ENCODE peak calls at places on chromosomes 13 and 19, in ten cellular contexts. B, O, U, W, T, Z, I, K, X and C are unnamed samples.

GRCh38 chr19:28960986-28961705 is 251.8 kb downstream of the UQCRFS1 start:
- DNase-seq in B (no peak), O (no peak), U (no peak), W (no peak), T (no peak), Z (no peak), I (no peak), K (no peak), X (peak; percentile 48), C (no peak)

GRCh38 chr13:51303063-51303552 is 36.4 kb upstream of the SERPINE3 start:
- DNase-seq in B (no peak), O (no peak), U (no peak), W (no peak), T (no peak), Z (no peak), I (no peak), K (no peak), X (no peak), C (no peak)

GRCh38 chr13:95100525-95101121 is 200.6 kb downstream of the ABCC4 start:
- DNase-seq in B (no peak), O (no peak), U (no peak), W (no peak), T (no peak), Z (no peak), I (peak; percentile 73), K (no peak), X (no peak), C (no peak)

GRCh38 chr19:31354316-31354715 is 5.1 kb upstream of the TSHZ3 start:
- DNase-seq in B (no peak), O (no peak), U (no peak), W (no peak), T (no peak), Z (no peak), I (no peak), K (no peak), X (no peak), C (no peak)

GRCh38 chr19:4868286-4868834 is 893 bp upstream of the PLIN3 start:
- DNase-seq in B (no peak), O (no peak), U (no peak), W (no peak), T (no peak), Z (no peak), I (no peak), K (no peak), X (no peak), C (no peak)

GRCh38 chr13:109945206-109945960 is 159.0 kb upstream of the IRS2 start:
- DNase-seq in B (no peak), O (no peak), U (no peak), W (no peak), T (no peak), Z (no peak), I (peak; percentile 57), K (no peak), X (peak; percentile 75), C (no peak)

GRCh38 chr19:57978586-57979289 is 4.4 kb upstream of the C19orf18 start:
- DNase-seq in B (no peak), O (no peak), U (no peak), W (no peak), T (no peak), Z (no peak), I (no peak), K (no peak), X (no peak), C (no peak)

GRCh38 chr13:27283906-27284523 is 13.4 kb downstream of the RASL11A start:
- DNase-seq in B (no peak), O (no peak), U (no peak), W (peak; percentile 23), T (no peak), Z (no peak), I (no peak), K (no peak), X (peak; percentile 44), C (no peak)

GRCh38 chr19:51119675-51120074 is 5.0 kb upstream of the SIGLEC9 start:
- DNase-seq in B (no peak), O (no peak), U (no peak), W (no peak), T (no peak), Z (no peak), I (no peak), K (no peak), X (no peak), C (no peak)

GRCh38 chr19:51121257-51121656 is 3.4 kb upstream of the SIGLEC9 start:
- DNase-seq in B (no peak), O (no peak), U (no peak), W (no peak), T (no peak), Z (no peak), I (no peak), K (no peak), X (no peak), C (no peak)

GRCh38 chr19:51119089-51119488 is 5.6 kb upstream of the SIGLEC9 start:
- DNase-seq in B (no peak), O (no peak), U (no peak), W (no peak), T (no peak), Z (no peak), I (no peak), K (no peak), X (no peak), C (no peak)

GRCh38 chr19:51114087-51114714 is 6.0 kb upstream of the CTU1 start:
- DNase-seq in B (no peak), O (no peak), U (no peak), W (no peak), T (no peak), Z (no peak), I (no peak), K (no peak), X (no peak), C (no peak)

GRCh38 chr19:51116736-51117135 is 8.0 kb upstream of the SIGLEC9 start:
- DNase-seq in B (no peak), O (no peak), U (no peak), W (no peak), T (no peak), Z (no peak), I (no peak), K (no peak), X (no peak), C (no peak)
- TF ChIP-seq CTCF in B (no peak), O (no peak), U (no peak), W (no peak), T (no peak), Z (no peak), I (no peak), K (no peak), X (no peak), C (no peak)

GRCh38 chr13:31611214-31611613 is 128.1 kb upstream of the RXFP2 start:
- DNase-seq in B (no peak), O (no peak), U (no peak), W (no peak), T (no peak), Z (no peak), I (no peak), K (no peak), X (no peak), C (no peak)

GRCh38 chr13:31610270-31610998 is 128.9 kb upstream of the RXFP2 start:
- DNase-seq in B (no peak), O (no peak), U (no peak), W (no peak), T (no peak), Z (no peak), I (no peak), K (no peak), X (no peak), C (no peak)

DNA sequence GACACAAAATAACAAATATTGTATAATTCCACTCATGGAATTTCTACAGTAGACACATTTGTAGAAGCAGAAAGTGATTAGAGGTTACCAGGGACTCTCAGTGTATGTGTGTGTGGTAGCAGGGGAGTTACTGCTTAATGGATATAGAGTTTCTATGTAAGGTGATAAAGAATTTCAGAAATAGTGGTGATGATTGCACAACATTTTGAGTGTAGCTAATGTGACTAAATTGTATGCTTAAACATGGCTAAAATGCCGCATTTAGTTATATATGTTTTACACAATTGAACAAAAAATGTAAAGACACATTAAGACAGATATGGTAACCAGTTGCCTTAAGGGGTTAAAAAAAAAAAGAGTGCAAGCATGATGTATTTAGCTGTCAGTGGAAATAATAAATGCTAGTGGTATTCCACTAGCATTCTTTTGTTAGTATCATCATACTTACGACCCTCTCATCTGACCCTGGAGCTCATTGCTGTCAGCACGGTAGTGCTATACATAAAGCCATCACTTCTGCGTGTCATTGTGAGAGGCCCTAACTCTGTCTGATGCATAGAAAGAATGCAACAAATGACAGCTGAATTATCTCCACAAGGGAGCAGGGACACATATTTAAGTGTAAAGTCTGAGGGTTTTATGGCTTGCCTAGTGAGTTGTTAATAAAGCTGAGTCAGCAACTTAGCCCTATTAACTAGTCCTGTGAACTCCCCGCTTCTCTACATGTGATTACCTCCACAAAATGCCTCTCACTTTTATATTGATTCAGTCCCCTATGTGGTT is 134.1 kb upstream of the RXFP2 start:
- DNase-seq in B (no peak), O (no peak), U (no peak), W (no peak), T (no peak), Z (no peak), I (no peak), K (no peak), X (no peak), C (no peak)
- H3K4me3 ChIP-seq in B (no peak overlapping the region), O (no peak overlapping the region), U (no peak overlapping the region), W (no peak overlapping the region), T (no peak overlapping the region), Z (no peak overlapping the region), I (no peak overlapping the region), K (no peak overlapping the region), X (no peak overlapping the region), C (no peak overlapping the region)

DNA sequence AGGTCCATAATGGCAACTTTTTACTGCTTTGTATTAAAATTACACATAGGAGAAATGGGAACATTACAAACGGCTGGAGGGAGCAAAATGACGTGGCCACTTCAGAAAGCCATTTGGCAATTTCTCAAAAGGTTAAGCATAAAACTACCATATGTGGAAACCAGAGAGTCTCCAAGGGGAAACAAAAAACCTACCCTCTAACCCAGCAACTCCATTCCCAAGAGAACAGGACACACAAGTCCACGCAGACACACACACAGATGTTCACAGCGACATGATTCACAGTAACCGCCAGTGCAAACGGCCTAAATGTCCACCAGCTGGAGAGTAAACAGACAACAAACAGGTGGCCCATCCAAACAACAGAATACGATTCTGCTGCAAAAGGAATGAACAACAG is 37.3 kb downstream of the STK24 start:
- DNase-seq in B (peak; percentile 45), O (no peak), U (no peak), W (no peak), T (no peak), Z (no peak), I (peak; percentile 22), K (no peak), X (no peak), C (no peak)
- H3K4me1 ChIP-seq in B (peaks cover 67% of the 10 kb centered on the region), O (peaks cover 16% of the 10 kb centered on the region), U (peaks cover 68% of the 10 kb centered on the region), W (peaks cover 22% of the 10 kb centered on the region), T (peaks cover 42% of the 10 kb centered on the region), Z (peaks cover 21% of the 10 kb centered on the region), I (peaks cover 10% of the 10 kb centered on the region), K (peaks cover 90% of the 10 kb centered on the region), X (peaks cover 45% of the 10 kb centered on the region), C (peaks cover 100% of the 10 kb centered on the region)

DNA sequence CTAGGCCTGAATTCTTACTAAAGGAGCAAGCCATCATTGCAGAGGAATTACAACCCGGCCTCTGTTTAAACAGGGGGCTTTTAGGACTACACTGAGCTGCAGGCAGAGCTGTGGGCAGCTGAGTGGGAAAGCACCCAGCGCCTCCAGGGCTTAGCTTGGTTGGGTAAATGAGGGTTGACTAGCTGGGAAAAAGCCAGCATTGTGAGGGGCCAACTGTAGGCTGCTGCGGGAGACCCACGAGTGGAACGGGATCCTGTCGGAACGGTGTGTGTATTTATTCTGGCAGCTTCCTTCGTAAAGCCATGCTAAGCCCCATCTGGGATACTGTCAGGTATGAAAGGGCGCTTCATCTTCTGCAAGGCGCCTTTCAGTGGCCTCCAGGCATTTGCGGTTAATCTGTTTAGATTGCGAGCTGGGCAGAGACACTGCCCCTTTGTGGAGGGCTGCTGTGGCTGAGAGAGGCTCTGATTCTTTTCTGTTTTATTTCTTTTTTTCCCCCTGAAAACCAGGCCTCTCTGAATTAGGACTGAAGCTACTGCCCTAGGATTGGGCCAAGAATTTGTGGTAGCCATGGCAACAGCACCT is 39.5 kb upstream of the CNMD start:
- DNase-seq in B (no peak), O (no peak), U (no peak), W (no peak), T (no peak), Z (no peak), I (no peak), K (no peak), X (no peak), C (no peak)
- TF ChIP-seq CTCF in B (no peak), O (no peak), U (no peak), W (no peak), T (no peak), Z (no peak), I (no peak), K (no peak), X (no peak), C (no peak)